ENCODE peak calls at places on chromosomes 11 and 22, in eight cellular contexts. One of them, this sample, is unnamed.

GRCh38 chr11:76005746-76006145 is 190.7 kb downstream of the UVRAG start:
- DNase-seq in fibroblast of pulmonary artery: peak
- DNase-seq in pancreas: no peak
- DNase-seq in stimulated activated CD4-positive, alpha-beta T cell treated with anti-CD3 and anti-CD28 coated beads, Interleukin-12 subunit alpha, Interleukin-12 subunit beta, amount 100 ng/mL, for 48 hours: no peak
- DNase-seq in AG08395: no peak
- DNase-seq in GM19239: no peak
- DNase-seq in NCI-H1436: no peak
- DNase-seq in esophagus squamous epithelium: no peak
- DNase-seq in this sample: no peak

GRCh38 chr22:26479043-26479791 is 4.4 kb downstream of the HPS4 start:
- DNase-seq in fibroblast of pulmonary artery: no peak
- DNase-seq in pancreas: no peak
- DNase-seq in stimulated activated CD4-positive, alpha-beta T cell treated with anti-CD3 and anti-CD28 coated beads, Interleukin-12 subunit alpha, Interleukin-12 subunit beta, amount 100 ng/mL, for 48 hours: no peak
- DNase-seq in AG08395: no peak
- DNase-seq in GM19239: no peak
- DNase-seq in NCI-H1436: no peak
- DNase-seq in esophagus squamous epithelium: no peak
- DNase-seq in this sample: no peak

GRCh38 chr22:46072030-46072881 is 78.1 kb upstream of the PPARA start:
- DNase-seq in fibroblast of pulmonary artery: peak
- DNase-seq in pancreas: peak
- DNase-seq in stimulated activated CD4-positive, alpha-beta T cell treated with anti-CD3 and anti-CD28 coated beads, Interleukin-12 subunit alpha, Interleukin-12 subunit beta, amount 100 ng/mL, for 48 hours: peak
- DNase-seq in AG08395: no peak
- DNase-seq in GM19239: peak
- DNase-seq in NCI-H1436: no peak
- DNase-seq in esophagus squamous epithelium: no peak
- DNase-seq in this sample: peak

GRCh38 chr11:113167599-113167998 is 146.8 kb upstream of the TTC12 start:
- DNase-seq in fibroblast of pulmonary artery: no peak
- DNase-seq in pancreas: no peak
- DNase-seq in stimulated activated CD4-positive, alpha-beta T cell treated with anti-CD3 and anti-CD28 coated beads, Interleukin-12 subunit alpha, Interleukin-12 subunit beta, amount 100 ng/mL, for 48 hours: no peak
- DNase-seq in AG08395: no peak
- DNase-seq in GM19239: no peak
- DNase-seq in NCI-H1436: no peak
- DNase-seq in esophagus squamous epithelium: no peak
- DNase-seq in this sample: peak

GRCh38 chr22:38843716-38844660 is at the start of gene NPTXR:
- DNase-seq in fibroblast of pulmonary artery: peak
- DNase-seq in pancreas: no peak
- DNase-seq in stimulated activated CD4-positive, alpha-beta T cell treated with anti-CD3 and anti-CD28 coated beads, Interleukin-12 subunit alpha, Interleukin-12 subunit beta, amount 100 ng/mL, for 48 hours: peak
- DNase-seq in AG08395: peak
- DNase-seq in GM19239: peak
- DNase-seq in NCI-H1436: peak
- DNase-seq in esophagus squamous epithelium: no peak
- DNase-seq in this sample: peak

GRCh38 chr11:10908215-10908990 is 50.5 kb upstream of the ZBED5 start:
- DNase-seq in fibroblast of pulmonary artery: peak
- DNase-seq in pancreas: no peak
- DNase-seq in stimulated activated CD4-positive, alpha-beta T cell treated with anti-CD3 and anti-CD28 coated beads, Interleukin-12 subunit alpha, Interleukin-12 subunit beta, amount 100 ng/mL, for 48 hours: no peak
- DNase-seq in AG08395: peak
- DNase-seq in GM19239: no peak
- DNase-seq in NCI-H1436: no peak
- DNase-seq in esophagus squamous epithelium: no peak
- DNase-seq in this sample: peak

GRCh38 chr11:71418643-71419042 is 29.6 kb downstream of the DHCR7 start:
- DNase-seq in fibroblast of pulmonary artery: no peak
- DNase-seq in pancreas: no peak
- DNase-seq in stimulated activated CD4-positive, alpha-beta T cell treated with anti-CD3 and anti-CD28 coated beads, Interleukin-12 subunit alpha, Interleukin-12 subunit beta, amount 100 ng/mL, for 48 hours: no peak
- DNase-seq in AG08395: no peak
- DNase-seq in GM19239: peak
- DNase-seq in NCI-H1436: no peak
- DNase-seq in esophagus squamous epithelium: no peak
- DNase-seq in this sample: no peak

GRCh38 chr11:130476200-130476921 is 27.9 kb downstream of the ADAMTS15 start:
- DNase-seq in fibroblast of pulmonary artery: no peak
- DNase-seq in pancreas: no peak
- DNase-seq in stimulated activated CD4-positive, alpha-beta T cell treated with anti-CD3 and anti-CD28 coated beads, Interleukin-12 subunit alpha, Interleukin-12 subunit beta, amount 100 ng/mL, for 48 hours: no peak
- DNase-seq in AG08395: peak
- DNase-seq in GM19239: no peak
- DNase-seq in NCI-H1436: no peak
- DNase-seq in esophagus squamous epithelium: no peak
- DNase-seq in this sample: peak

GRCh38 chr11:89381094-89381493 is 110.1 kb downstream of the NOX4 start:
- DNase-seq in fibroblast of pulmonary artery: peak
- DNase-seq in pancreas: no peak
- DNase-seq in stimulated activated CD4-positive, alpha-beta T cell treated with anti-CD3 and anti-CD28 coated beads, Interleukin-12 subunit alpha, Interleukin-12 subunit beta, amount 100 ng/mL, for 48 hours: no peak
- DNase-seq in AG08395: peak
- DNase-seq in GM19239: no peak
- DNase-seq in NCI-H1436: no peak
- DNase-seq in esophagus squamous epithelium: no peak
- DNase-seq in this sample: no peak

GRCh38 chr11:44133335-44133946 is 38.0 kb downstream of the EXT2 start:
- DNase-seq in fibroblast of pulmonary artery: peak
- DNase-seq in pancreas: no peak
- DNase-seq in stimulated activated CD4-positive, alpha-beta T cell treated with anti-CD3 and anti-CD28 coated beads, Interleukin-12 subunit alpha, Interleukin-12 subunit beta, amount 100 ng/mL, for 48 hours: no peak
- DNase-seq in AG08395: peak
- DNase-seq in GM19239: no peak
- DNase-seq in NCI-H1436: no peak
- DNase-seq in esophagus squamous epithelium: no peak
- DNase-seq in this sample: peak

GRCh38 chr22:46350646-46351045 is 15.1 kb downstream of the TRMU start:
- DNase-seq in fibroblast of pulmonary artery: no peak
- DNase-seq in pancreas: no peak
- DNase-seq in stimulated activated CD4-positive, alpha-beta T cell treated with anti-CD3 and anti-CD28 coated beads, Interleukin-12 subunit alpha, Interleukin-12 subunit beta, amount 100 ng/mL, for 48 hours: no peak
- DNase-seq in AG08395: no peak
- DNase-seq in GM19239: no peak
- DNase-seq in NCI-H1436: no peak
- DNase-seq in esophagus squamous epithelium: no peak
- DNase-seq in this sample: no peak

GRCh38 chr11:100550298-100550697 is 136.8 kb upstream of the ARHGAP42 start:
- DNase-seq in fibroblast of pulmonary artery: no peak
- DNase-seq in pancreas: no peak
- DNase-seq in stimulated activated CD4-positive, alpha-beta T cell treated with anti-CD3 and anti-CD28 coated beads, Interleukin-12 subunit alpha, Interleukin-12 subunit beta, amount 100 ng/mL, for 48 hours: no peak
- DNase-seq in AG08395: no peak
- DNase-seq in GM19239: no peak
- DNase-seq in NCI-H1436: no peak
- DNase-seq in esophagus squamous epithelium: no peak
- DNase-seq in this sample: no peak

GRCh38 chr22:28795932-28796856 is 4.2 kb downstream of the XBP1 start:
- DNase-seq in fibroblast of pulmonary artery: no peak
- DNase-seq in pancreas: no peak
- DNase-seq in stimulated activated CD4-positive, alpha-beta T cell treated with anti-CD3 and anti-CD28 coated beads, Interleukin-12 subunit alpha, Interleukin-12 subunit beta, amount 100 ng/mL, for 48 hours: no peak
- DNase-seq in AG08395: no peak
- DNase-seq in GM19239: no peak
- DNase-seq in NCI-H1436: no peak
- DNase-seq in esophagus squamous epithelium: no peak
- DNase-seq in this sample: no peak

GRCh38 chr11:292211-293121 is 3.5 kb downstream of the PGGHG start:
- DNase-seq in fibroblast of pulmonary artery: no peak
- DNase-seq in pancreas: no peak
- DNase-seq in stimulated activated CD4-positive, alpha-beta T cell treated with anti-CD3 and anti-CD28 coated beads, Interleukin-12 subunit alpha, Interleukin-12 subunit beta, amount 100 ng/mL, for 48 hours: no peak
- DNase-seq in AG08395: no peak
- DNase-seq in GM19239: no peak
- DNase-seq in NCI-H1436: no peak
- DNase-seq in esophagus squamous epithelium: no peak
- DNase-seq in this sample: no peak

GRCh38 chr11:43772733-43773132 is 92.2 kb downstream of the HSD17B12 start:
- DNase-seq in fibroblast of pulmonary artery: no peak
- DNase-seq in pancreas: no peak
- DNase-seq in stimulated activated CD4-positive, alpha-beta T cell treated with anti-CD3 and anti-CD28 coated beads, Interleukin-12 subunit alpha, Interleukin-12 subunit beta, amount 100 ng/mL, for 48 hours: no peak
- DNase-seq in AG08395: no peak
- DNase-seq in GM19239: no peak
- DNase-seq in NCI-H1436: no peak
- DNase-seq in esophagus squamous epithelium: no peak
- DNase-seq in this sample: no peak

GRCh38 chr11:34656062-34656720 is 35.3 kb downstream of the EHF start:
- DNase-seq in fibroblast of pulmonary artery: no peak
- DNase-seq in pancreas: no peak
- DNase-seq in stimulated activated CD4-positive, alpha-beta T cell treated with anti-CD3 and anti-CD28 coated beads, Interleukin-12 subunit alpha, Interleukin-12 subunit beta, amount 100 ng/mL, for 48 hours: no peak
- DNase-seq in AG08395: no peak
- DNase-seq in GM19239: no peak
- DNase-seq in NCI-H1436: no peak
- DNase-seq in esophagus squamous epithelium: no peak
- DNase-seq in this sample: no peak

GRCh38 chr11:59756496-59756840 is 1.3 kb downstream of the STX3 start:
- DNase-seq in fibroblast of pulmonary artery: peak
- DNase-seq in pancreas: no peak
- DNase-seq in stimulated activated CD4-positive, alpha-beta T cell treated with anti-CD3 and anti-CD28 coated beads, Interleukin-12 subunit alpha, Interleukin-12 subunit beta, amount 100 ng/mL, for 48 hours: no peak
- DNase-seq in AG08395: no peak
- DNase-seq in GM19239: no peak
- DNase-seq in NCI-H1436: no peak
- DNase-seq in esophagus squamous epithelium: no peak
- DNase-seq in this sample: no peak

GRCh38 chr11:8732748-8733241 is 50.2 kb downstream of the RPL27A start:
- DNase-seq in fibroblast of pulmonary artery: peak
- DNase-seq in pancreas: peak
- DNase-seq in stimulated activated CD4-positive, alpha-beta T cell treated with anti-CD3 and anti-CD28 coated beads, Interleukin-12 subunit alpha, Interleukin-12 subunit beta, amount 100 ng/mL, for 48 hours: no peak
- DNase-seq in AG08395: peak
- DNase-seq in GM19239: no peak
- DNase-seq in NCI-H1436: no peak
- DNase-seq in esophagus squamous epithelium: no peak
- DNase-seq in this sample: peak

GRCh38 chr22:45768490-45768889 is 96.9 kb downstream of the ATXN10 start:
- DNase-seq in fibroblast of pulmonary artery: no peak
- DNase-seq in pancreas: no peak
- DNase-seq in stimulated activated CD4-positive, alpha-beta T cell treated with anti-CD3 and anti-CD28 coated beads, Interleukin-12 subunit alpha, Interleukin-12 subunit beta, amount 100 ng/mL, for 48 hours: no peak
- DNase-seq in AG08395: no peak
- DNase-seq in GM19239: no peak
- DNase-seq in NCI-H1436: no peak
- DNase-seq in esophagus squamous epithelium: no peak
- DNase-seq in this sample: no peak

GRCh38 chr22:21451545-21452520 is 15.4 kb upstream of the TMEM191C start:
- DNase-seq in fibroblast of pulmonary artery: no peak
- DNase-seq in pancreas: peak
- DNase-seq in stimulated activated CD4-positive, alpha-beta T cell treated with anti-CD3 and anti-CD28 coated beads, Interleukin-12 subunit alpha, Interleukin-12 subunit beta, amount 100 ng/mL, for 48 hours: no peak
- DNase-seq in AG08395: no peak
- DNase-seq in GM19239: no peak
- DNase-seq in NCI-H1436: no peak
- DNase-seq in esophagus squamous epithelium: no peak
- DNase-seq in this sample: no peak

GRCh38 chr22:50313600-50313999 is 6.2 kb upstream of the PLXNB2 start:
- DNase-seq in fibroblast of pulmonary artery: no peak
- DNase-seq in pancreas: no peak
- DNase-seq in stimulated activated CD4-positive, alpha-beta T cell treated with anti-CD3 and anti-CD28 coated beads, Interleukin-12 subunit alpha, Interleukin-12 subunit beta, amount 100 ng/mL, for 48 hours: no peak
- DNase-seq in AG08395: no peak
- DNase-seq in GM19239: no peak
- DNase-seq in NCI-H1436: no peak
- DNase-seq in esophagus squamous epithelium: no peak
- DNase-seq in this sample: no peak

GRCh38 chr11:66047541-66048365 is 1.2 kb downstream of the GAL3ST3 start:
- DNase-seq in fibroblast of pulmonary artery: no peak
- DNase-seq in pancreas: no peak
- DNase-seq in stimulated activated CD4-positive, alpha-beta T cell treated with anti-CD3 and anti-CD28 coated beads, Interleukin-12 subunit alpha, Interleukin-12 subunit beta, amount 100 ng/mL, for 48 hours: no peak
- DNase-seq in AG08395: no peak
- DNase-seq in GM19239: no peak
- DNase-seq in NCI-H1436: no peak
- DNase-seq in esophagus squamous epithelium: no peak
- DNase-seq in this sample: peak

GRCh38 chr11:117986981-117987495 is 844 bp downstream of the IL10RA start:
- DNase-seq in fibroblast of pulmonary artery: no peak
- DNase-seq in pancreas: no peak
- DNase-seq in stimulated activated CD4-positive, alpha-beta T cell treated with anti-CD3 and anti-CD28 coated beads, Interleukin-12 subunit alpha, Interleukin-12 subunit beta, amount 100 ng/mL, for 48 hours: peak
- DNase-seq in AG08395: no peak
- DNase-seq in GM19239: peak
- DNase-seq in NCI-H1436: no peak
- DNase-seq in esophagus squamous epithelium: no peak
- DNase-seq in this sample: no peak

GRCh38 chr11:422249-422656 is 7.5 kb upstream of the SIGIRR start:
- DNase-seq in fibroblast of pulmonary artery: no peak
- DNase-seq in pancreas: no peak
- DNase-seq in stimulated activated CD4-positive, alpha-beta T cell treated with anti-CD3 and anti-CD28 coated beads, Interleukin-12 subunit alpha, Interleukin-12 subunit beta, amount 100 ng/mL, for 48 hours: no peak
- DNase-seq in AG08395: no peak
- DNase-seq in GM19239: no peak
- DNase-seq in NCI-H1436: no peak
- DNase-seq in esophagus squamous epithelium: no peak
- DNase-seq in this sample: no peak

GRCh38 chr11:115930886-115931537 is 426.8 kb upstream of the CADM1 start:
- DNase-seq in fibroblast of pulmonary artery: no peak
- DNase-seq in pancreas: no peak
- DNase-seq in stimulated activated CD4-positive, alpha-beta T cell treated with anti-CD3 and anti-CD28 coated beads, Interleukin-12 subunit alpha, Interleukin-12 subunit beta, amount 100 ng/mL, for 48 hours: no peak
- DNase-seq in AG08395: no peak
- DNase-seq in GM19239: no peak
- DNase-seq in NCI-H1436: no peak
- DNase-seq in esophagus squamous epithelium: no peak
- DNase-seq in this sample: no peak

GRCh38 chr11:94183886-94184264 is 55.2 kb downstream of the PANX1 start:
- DNase-seq in fibroblast of pulmonary artery: peak
- DNase-seq in pancreas: peak
- DNase-seq in stimulated activated CD4-positive, alpha-beta T cell treated with anti-CD3 and anti-CD28 coated beads, Interleukin-12 subunit alpha, Interleukin-12 subunit beta, amount 100 ng/mL, for 48 hours: peak
- DNase-seq in AG08395: peak
- DNase-seq in GM19239: peak
- DNase-seq in NCI-H1436: no peak
- DNase-seq in esophagus squamous epithelium: no peak
- DNase-seq in this sample: peak

GRCh38 chr11:111167666-111168065 is 77.9 kb upstream of the POU2AF2 start:
- DNase-seq in fibroblast of pulmonary artery: no peak
- DNase-seq in pancreas: no peak
- DNase-seq in stimulated activated CD4-positive, alpha-beta T cell treated with anti-CD3 and anti-CD28 coated beads, Interleukin-12 subunit alpha, Interleukin-12 subunit beta, amount 100 ng/mL, for 48 hours: no peak
- DNase-seq in AG08395: no peak
- DNase-seq in GM19239: no peak
- DNase-seq in NCI-H1436: no peak
- DNase-seq in esophagus squamous epithelium: no peak
- DNase-seq in this sample: no peak

GRCh38 chr11:128453444-128454336 is 133.7 kb downstream of the ETS1 start:
- DNase-seq in fibroblast of pulmonary artery: peak
- DNase-seq in pancreas: peak
- DNase-seq in stimulated activated CD4-positive, alpha-beta T cell treated with anti-CD3 and anti-CD28 coated beads, Interleukin-12 subunit alpha, Interleukin-12 subunit beta, amount 100 ng/mL, for 48 hours: no peak
- DNase-seq in AG08395: peak
- DNase-seq in GM19239: no peak
- DNase-seq in NCI-H1436: no peak
- DNase-seq in esophagus squamous epithelium: no peak
- DNase-seq in this sample: peak

GRCh38 chr11:67167086-67167485 is 48.0 kb downstream of the KDM2A start:
- DNase-seq in fibroblast of pulmonary artery: no peak
- DNase-seq in pancreas: no peak
- DNase-seq in stimulated activated CD4-positive, alpha-beta T cell treated with anti-CD3 and anti-CD28 coated beads, Interleukin-12 subunit alpha, Interleukin-12 subunit beta, amount 100 ng/mL, for 48 hours: no peak
- DNase-seq in AG08395: peak
- DNase-seq in GM19239: no peak
- DNase-seq in NCI-H1436: no peak
- DNase-seq in esophagus squamous epithelium: no peak
- DNase-seq in this sample: no peak

GRCh38 chr11:33608386-33608785 is 92.2 kb downstream of the C11orf91 start:
- DNase-seq in fibroblast of pulmonary artery: no peak
- DNase-seq in pancreas: no peak
- DNase-seq in stimulated activated CD4-positive, alpha-beta T cell treated with anti-CD3 and anti-CD28 coated beads, Interleukin-12 subunit alpha, Interleukin-12 subunit beta, amount 100 ng/mL, for 48 hours: no peak
- DNase-seq in AG08395: no peak
- DNase-seq in GM19239: no peak
- DNase-seq in NCI-H1436: no peak
- DNase-seq in esophagus squamous epithelium: no peak
- DNase-seq in this sample: no peak

GRCh38 chr22:41683616-41684015 is 5.1 kb downstream of the SNU13 start:
- DNase-seq in fibroblast of pulmonary artery: no peak
- DNase-seq in pancreas: no peak
- DNase-seq in stimulated activated CD4-positive, alpha-beta T cell treated with anti-CD3 and anti-CD28 coated beads, Interleukin-12 subunit alpha, Interleukin-12 subunit beta, amount 100 ng/mL, for 48 hours: no peak
- DNase-seq in AG08395: no peak
- DNase-seq in GM19239: no peak
- DNase-seq in NCI-H1436: no peak
- DNase-seq in esophagus squamous epithelium: no peak
- DNase-seq in this sample: no peak

GRCh38 chr11:680970-681369 is 14.1 kb downstream of the DEAF1 start:
- DNase-seq in fibroblast of pulmonary artery: no peak
- DNase-seq in pancreas: no peak
- DNase-seq in stimulated activated CD4-positive, alpha-beta T cell treated with anti-CD3 and anti-CD28 coated beads, Interleukin-12 subunit alpha, Interleukin-12 subunit beta, amount 100 ng/mL, for 48 hours: no peak
- DNase-seq in AG08395: no peak
- DNase-seq in GM19239: no peak
- DNase-seq in NCI-H1436: no peak
- DNase-seq in esophagus squamous epithelium: no peak
- DNase-seq in this sample: no peak

GRCh38 chr11:41714101-41714500 is 254.6 kb upstream of the LRRC4C start:
- DNase-seq in fibroblast of pulmonary artery: no peak
- DNase-seq in pancreas: no peak
- DNase-seq in stimulated activated CD4-positive, alpha-beta T cell treated with anti-CD3 and anti-CD28 coated beads, Interleukin-12 subunit alpha, Interleukin-12 subunit beta, amount 100 ng/mL, for 48 hours: no peak
- DNase-seq in AG08395: no peak
- DNase-seq in GM19239: no peak
- DNase-seq in NCI-H1436: no peak
- DNase-seq in esophagus squamous epithelium: no peak
- DNase-seq in this sample: no peak

GRCh38 chr11:110829873-110830272 is 117.6 kb upstream of the ARHGAP20 start:
- DNase-seq in fibroblast of pulmonary artery: no peak
- DNase-seq in pancreas: no peak
- DNase-seq in stimulated activated CD4-positive, alpha-beta T cell treated with anti-CD3 and anti-CD28 coated beads, Interleukin-12 subunit alpha, Interleukin-12 subunit beta, amount 100 ng/mL, for 48 hours: no peak
- DNase-seq in AG08395: no peak
- DNase-seq in GM19239: no peak
- DNase-seq in NCI-H1436: no peak
- DNase-seq in esophagus squamous epithelium: no peak
- DNase-seq in this sample: no peak